ENCODE peak calls at places on chromosomes 11 and 22, in five cellular contexts. C is hepatocyte; F is A549; D is PC-3; J is CD8-positive, alpha-beta memory T cell. K is an unnamed sample.

GRCh38 chr11:112343368-112344039 is 82.8 kb upstream of the PLET1 start:
- DNase-seq in C (no peak), F (no peak), D (peak; percentile 40), J (no peak), K (no peak)

GRCh38 chr22:44147036-44147645 is 33.6 kb upstream of the PARVG start:
- DNase-seq in C (no peak), F (no peak), D (no peak), J (no peak), K (no peak)

GRCh38 chr11:33965032-33965431 is 73.2 kb upstream of the LMO2 start:
- DNase-seq in C (no peak), F (no peak), D (no peak), J (no peak), K (no peak)

GRCh38 chr11:106156290-106156937 is 79.0 kb downstream of the AASDHPPT start:
- DNase-seq in C (peak; percentile 83), F (peak; percentile 10), D (peak; percentile 76), J (no peak), K (no peak)

GRCh38 chr11:76151561-76152085 is 54.7 kb downstream of the WNT11 start:
- DNase-seq in C (no peak), F (no peak), D (no peak), J (no peak), K (no peak)

GRCh38 chr11:12441081-12441801 is 63.9 kb downstream of the PARVA start:
- DNase-seq in C (no peak), F (no peak), D (peak; percentile 48), J (no peak), K (no peak)

GRCh38 chr11:2768471-2769408 is 68.9 kb upstream of the KCNQ1OT1 start:
- DNase-seq in C (peak; percentile 38), F (peak; percentile 65), D (peak; percentile 85), J (no peak), K (peak; percentile 1)

GRCh38 chr11:65745049-65745448 is 24.5 kb upstream of the RNASEH2C start:
- DNase-seq in C (no peak), F (no peak), D (no peak), J (no peak), K (no peak)

GRCh38 chr11:113991718-113992458 is 17.0 kb downstream of the HTR3A start:
- DNase-seq in C (peak; percentile 22), F (no peak), D (peak; percentile 23), J (no peak), K (no peak)

GRCh38 chr11:17906436-17906835 is 106.4 kb downstream of the SERGEF start:
- DNase-seq in C (peak; percentile 23), F (no peak), D (peak; percentile 28), J (no peak), K (no peak)

GRCh38 chr11:103596323-103596722 is 440.1 kb upstream of the DDI1 start:
- DNase-seq in C (no peak), F (no peak), D (peak; percentile 14), J (no peak), K (no peak)

GRCh38 chr22:30922151-30922611 is 46.4 kb downstream of the MORC2 start:
- DNase-seq in C (no peak), F (no peak), D (no peak), J (peak; percentile 92), K (peak; percentile 81)

GRCh38 chr22:47111626-47112373 is 349.4 kb downstream of the TBC1D22A start:
- DNase-seq in C (no peak), F (no peak), D (no peak), J (no peak), K (no peak)

GRCh38 chr22:40041738-40042137 is 47.0 kb downstream of the FAM83F start:
- DNase-seq in C (no peak), F (no peak), D (no peak), J (no peak), K (no peak)

GRCh38 chr11:99423435-99423983 is 402.8 kb downstream of the CNTN5 start:
- DNase-seq in C (no peak), F (no peak), D (no peak), J (no peak), K (no peak)
- H3K4me3 ChIP-seq in C (no peak overlapping the region), F (no peak overlapping the region), D (no peak overlapping the region), J (no peak overlapping the region), K (no peak overlapping the region)

DNA sequence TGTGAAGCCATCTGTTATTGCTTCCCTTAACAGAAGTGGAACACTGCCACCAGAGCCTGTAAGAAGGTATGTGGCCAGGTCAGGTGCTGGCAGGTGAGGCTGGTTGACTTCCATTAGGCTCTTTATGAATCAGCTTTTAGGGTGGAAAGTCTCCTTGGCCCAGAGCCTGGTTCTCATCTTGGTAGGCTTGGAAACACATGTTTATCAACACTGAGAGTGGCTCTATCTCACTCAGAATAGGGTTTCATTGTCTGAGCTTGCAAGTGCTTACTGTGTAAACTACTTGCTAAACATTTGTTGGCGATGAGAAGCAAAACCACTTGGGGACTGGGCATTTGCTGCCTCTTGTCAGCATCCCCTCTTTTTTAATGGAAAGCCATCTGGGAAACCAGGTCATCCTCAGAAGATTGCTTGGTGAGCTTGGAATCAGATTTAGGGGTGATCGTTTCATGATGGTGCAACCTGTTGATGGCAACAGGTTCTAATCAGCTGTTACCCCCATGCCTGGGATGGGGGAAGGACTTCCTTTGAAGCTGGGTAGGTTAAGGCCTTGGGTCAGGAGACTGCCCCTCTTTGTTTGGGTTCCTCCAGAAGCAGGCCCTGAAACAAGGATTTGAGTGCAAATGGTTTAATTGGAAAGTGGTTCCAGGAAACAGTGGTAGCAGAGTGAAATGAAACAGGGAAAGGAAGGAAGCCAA is 75.0 kb upstream of the AMPD3 start:
- DNase-seq in C (no peak), F (no peak), D (peak; percentile 67), J (no peak), K (no peak)
- H3K27ac ChIP-seq in C (no peak overlapping the region), F (no peak overlapping the region), D (peak overlapping the region; percentile 62), J (no peak overlapping the region), K (no peak overlapping the region)

GRCh38 chr22:42889290-42889689 is 32.2 kb upstream of the ARFGAP3 start:
- DNase-seq in C (no peak), F (no peak), D (no peak), J (no peak), K (no peak)
- H3K4me3 ChIP-seq in C (no peak overlapping the region), F (no peak overlapping the region), D (no peak overlapping the region), J (no peak overlapping the region), K (no peak overlapping the region)

DNA sequence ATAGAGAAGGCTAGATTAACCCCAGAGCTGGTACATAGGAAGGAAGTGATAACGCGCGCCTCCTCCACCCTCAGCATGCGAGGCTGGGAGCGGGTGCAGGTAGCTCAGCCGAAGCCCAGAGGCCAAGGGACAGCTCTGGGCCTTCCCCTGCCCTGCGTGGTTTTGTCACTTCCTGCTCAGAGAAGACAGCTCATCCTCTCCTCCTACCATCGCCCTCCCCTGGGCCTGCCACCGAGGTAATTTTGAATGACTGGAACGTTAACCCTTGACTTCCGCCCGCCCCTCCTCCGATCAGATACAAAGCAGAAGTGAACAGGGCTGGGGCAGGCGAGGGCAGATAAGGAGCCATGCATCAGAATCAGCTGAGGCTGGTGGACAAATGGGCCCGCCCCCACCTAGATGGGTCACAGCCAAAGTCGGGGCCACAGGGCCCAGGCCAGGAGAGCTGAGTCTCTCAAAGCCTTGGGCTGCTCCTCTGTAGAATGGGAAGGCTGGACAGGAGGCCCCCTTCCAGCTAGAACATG is 1.6 kb downstream of the RAC2 start:
- DNase-seq in C (peak; percentile 40), F (no peak), D (peak; percentile 51), J (peak; percentile 94), K (peak; percentile 43)
- H3K27ac ChIP-seq in C (no peak overlapping the region), F (peak overlapping the region; percentile 44), D (peak overlapping the region; percentile 50), J (peak overlapping the region; percentile 91), K (no peak overlapping the region)

GRCh38 chr22:17368727-17369552 is at the start of gene CECR2:
- DNase-seq in C (peak; percentile 78), F (no peak), D (no peak), J (no peak), K (peak; percentile 60)
- H3K4me3 ChIP-seq in C (peak within 1 kb of the TSS; percentile 93), F (peak within 1 kb of the TSS; percentile 51), D (no peak within 1 kb of the TSS), J (peak within 1 kb of the TSS; percentile 37), K (peak within 1 kb of the TSS; percentile 80)

GRCh38 chr11:109791337-109791736 is 301.9 kb upstream of the ZC3H12C start:
- DNase-seq in C (no peak), F (no peak), D (no peak), J (no peak), K (no peak)

GRCh38 chr11:109795234-109795633 is 298.0 kb upstream of the ZC3H12C start:
- DNase-seq in C (peak; percentile 5), F (no peak), D (no peak), J (no peak), K (no peak)

GRCh38 chr11:109798521-109798920 is 294.7 kb upstream of the ZC3H12C start:
- DNase-seq in C (no peak), F (no peak), D (no peak), J (no peak), K (no peak)

GRCh38 chr11:109796253-109796652 is 296.9 kb upstream of the ZC3H12C start:
- DNase-seq in C (no peak), F (no peak), D (no peak), J (no peak), K (no peak)

GRCh38 chr11:109794501-109794900 is 298.7 kb upstream of the ZC3H12C start:
- DNase-seq in C (no peak), F (no peak), D (no peak), J (no peak), K (no peak)
- H3K27ac ChIP-seq in C (no peak overlapping the region), F (no peak overlapping the region), D (no peak overlapping the region), J (no peak overlapping the region), K (no peak overlapping the region)

DNA sequence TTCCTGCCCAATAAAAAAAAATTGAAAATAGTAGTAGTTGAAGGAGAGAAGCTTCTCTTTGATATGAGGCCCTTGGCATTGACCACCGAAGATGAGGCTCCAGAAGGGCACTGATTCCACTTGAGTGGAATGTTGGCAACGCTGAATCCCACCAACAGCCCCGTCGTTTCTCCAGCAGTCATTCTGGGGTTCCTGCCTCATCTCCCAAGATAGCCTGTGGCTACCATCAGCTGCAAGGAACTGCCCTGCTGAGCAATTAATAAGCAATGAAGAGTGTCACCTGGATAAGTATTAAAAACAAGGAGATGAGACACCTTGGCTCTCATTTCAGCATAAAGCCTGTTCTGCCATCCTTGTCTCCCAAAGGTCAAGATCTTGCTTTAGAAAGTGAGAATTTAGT is 144.1 kb downstream of the CSNK2A3 start:
- DNase-seq in C (no peak), F (no peak), D (no peak), J (no peak), K (no peak)
- H3K4me3 ChIP-seq in C (no peak overlapping the region), F (no peak overlapping the region), D (no peak overlapping the region), J (no peak overlapping the region), K (no peak overlapping the region)

GRCh38 chr11:69257838-69258658 is 35.9 kb upstream of the MYEOV start:
- DNase-seq in C (no peak), F (no peak), D (no peak), J (no peak), K (no peak)
- H3K27ac ChIP-seq in C (no peak overlapping the region), F (no peak overlapping the region), D (no peak overlapping the region), J (no peak overlapping the region), K (no peak overlapping the region)

GRCh38 chr11:58688779-58689503 is 42.8 kb downstream of the GLYAT start:
- DNase-seq in C (no peak), F (no peak), D (peak; percentile 62), J (no peak), K (no peak)

GRCh38 chr11:58685973-58686720 is 45.6 kb downstream of the GLYAT start:
- DNase-seq in C (no peak), F (no peak), D (no peak), J (no peak), K (no peak)

DNA sequence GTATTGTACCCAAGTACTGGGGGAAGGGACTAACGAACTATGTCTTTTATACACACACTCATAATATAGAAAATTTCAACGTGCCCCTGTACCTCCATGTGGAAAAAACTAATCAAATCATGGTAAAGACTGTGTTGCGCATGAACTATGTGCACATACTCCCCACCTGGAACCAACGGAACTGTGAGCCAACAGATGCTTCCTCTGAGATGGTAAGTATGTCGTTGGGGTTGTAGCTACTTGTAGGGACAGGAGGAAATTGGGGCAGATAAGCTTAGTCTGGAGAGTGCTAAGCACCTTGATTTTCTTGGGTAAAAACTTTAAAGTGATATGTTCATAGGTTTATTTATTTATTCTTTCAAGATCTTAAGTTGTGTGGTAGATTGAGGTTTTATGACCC is 40.1 kb downstream of the GLYAT start:
- DNase-seq in C (no peak), F (no peak), D (no peak), J (no peak), K (no peak)
- H3K4me3 ChIP-seq in C (no peak overlapping the region), F (no peak overlapping the region), D (no peak overlapping the region), J (no peak overlapping the region), K (no peak overlapping the region)

K was measured in heart right ventricle.